ENCODE peak calls at places on chromosome 4, in five cellular contexts. Y, L, R, K and I are unnamed samples.

GRCh38 chr4:82652062-82652461 is 90.3 kb upstream of the TMEM150C start:
- DNase-seq in K (no peak), Y (no peak), R (no peak), L (no peak), I (no peak)

GRCh38 chr4:173170210-173170778 is 1.7 kb downstream of the GALNT7 start:
- DNase-seq in L (peak; percentile 40), K (no peak), R (no peak), Y (no peak), I (no peak)

GRCh38 chr4:41693629-41694028 is 54.9 kb downstream of the PHOX2B start:
- DNase-seq in K (no peak), R (no peak), L (peak; percentile 42), Y (peak; percentile 18), I (no peak)

GRCh38 chr4:55330241-55330640 is 15.8 kb upstream of the SRD5A3 start:
- DNase-seq in K (no peak), Y (no peak), R (no peak), L (no peak), I (no peak)

GRCh38 chr4:35963383-35963782 is 280.9 kb downstream of the ARAP2 start:
- DNase-seq in R (no peak), K (no peak), L (no peak), Y (no peak), I (no peak)

GRCh38 chr4:154822775-154823174 is 41.7 kb downstream of the RBM46 start:
- DNase-seq in L (peak; percentile 2), K (no peak), R (no peak), Y (no peak), I (no peak)

GRCh38 chr4:20395160-20395773 is 143.6 kb downstream of the SLIT2 start:
- DNase-seq in Y (peak; percentile 42), K (peak; percentile 8), L (peak; percentile 20), R (peak; percentile 82), I (peak; percentile 72)

GRCh38 chr4:76977731-76978350 is 28.3 kb downstream of the SEPTIN11 start:
- DNase-seq in K (no peak), L (peak; percentile 73), R (no peak), Y (no peak), I (no peak)

GRCh38 chr4:129239088-129239487 is 143.1 kb downstream of the C4orf33 start:
- DNase-seq in R (no peak), K (no peak), Y (no peak), L (peak; percentile 25), I (no peak)

GRCh38 chr4:14749910-14750309 is 252.4 kb upstream of the CPEB2 start:
- DNase-seq in R (no peak), K (no peak), Y (no peak), L (peak; percentile 8), I (peak; percentile 46)

GRCh38 chr4:10643600-10644425 is 40.8 kb downstream of the CLNK start:
- DNase-seq in Y (no peak), L (no peak), R (no peak), K (no peak), I (no peak)

GRCh38 chr4:123340381-123340701 is 56.3 kb upstream of the SPRY1 start:
- DNase-seq in Y (no peak), R (no peak), L (peak; percentile 85), K (no peak), I (no peak)

GRCh38 chr4:187128971-187129370 is 405.3 kb upstream of the FAT1 start:
- DNase-seq in R (no peak), L (peak; percentile 69), Y (no peak), K (peak; percentile 6), I (no peak)

DNA sequence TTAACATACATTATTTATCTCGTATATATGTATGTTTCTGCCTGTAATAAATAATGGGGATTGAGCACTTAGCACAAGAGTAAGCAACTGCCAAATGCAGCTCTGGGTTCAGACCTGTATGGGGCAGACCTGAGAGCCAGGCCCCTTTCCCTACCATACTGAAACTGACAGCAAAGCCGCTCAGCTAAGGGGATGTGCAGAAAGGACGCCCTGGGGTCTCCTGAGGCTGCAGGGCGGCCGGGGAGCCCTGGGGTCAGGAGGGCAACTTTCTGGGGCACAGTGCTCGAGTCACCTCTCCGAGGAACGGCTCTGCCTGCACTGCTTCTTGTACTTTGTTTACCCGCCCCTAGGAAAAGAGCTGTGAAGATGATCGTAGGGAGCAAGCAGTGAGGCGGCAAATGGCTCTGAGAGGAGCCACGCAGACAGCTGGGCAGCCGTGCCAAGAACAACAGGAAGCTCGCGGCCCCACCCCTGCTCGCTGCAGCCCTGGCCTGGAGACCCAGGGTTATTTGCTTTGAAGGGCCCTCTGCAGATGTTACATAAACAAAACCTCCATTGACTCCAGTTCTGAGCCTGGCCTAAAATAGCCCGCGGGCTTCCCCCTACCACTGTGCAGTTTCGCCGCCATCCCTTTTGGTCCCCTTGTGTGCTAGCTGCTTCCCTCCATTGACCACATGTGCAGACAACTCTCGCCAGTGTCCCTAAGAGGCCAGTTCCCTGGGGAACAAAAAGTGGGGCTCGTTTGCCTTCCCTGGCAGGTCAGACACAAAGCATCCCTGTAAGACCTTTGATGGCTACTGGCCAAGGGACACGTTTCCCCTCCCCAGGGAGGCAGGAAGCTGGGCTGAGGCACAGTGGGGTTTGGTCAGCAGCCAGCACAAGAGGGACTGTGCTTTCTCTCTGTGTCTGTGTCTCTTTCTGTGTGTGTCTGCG is 111.3 kb upstream of the LNX1 start:
- DNase-seq in R (peak; percentile 49), K (no peak), L (peak; percentile 87), Y (no peak), I (peak; percentile 49)
- H2BK5ac ChIP-seq in R (no peak overlapping the region), K (no peak overlapping the region), L (no peak overlapping the region), Y (no peak overlapping the region), I (no peak overlapping the region)

GRCh38 chr4:87057835-87058234 is 123.0 kb downstream of the AFF1 start:
- DNase-seq in K (no peak), R (no peak), Y (no peak), L (no peak), I (no peak)
- H2BK12ac ChIP-seq in K (no peak overlapping the region), R (no peak overlapping the region), Y (no peak overlapping the region), L (no peak overlapping the region), I (no peak overlapping the region)

GRCh38 chr4:158020734-158021346 is 152.0 kb downstream of the GASK1B start:
- DNase-seq in R (no peak), Y (no peak), K (peak; percentile 41), L (peak; percentile 88), I (no peak)
- H2BK5ac ChIP-seq in R (no peak overlapping the region), Y (no peak overlapping the region), K (no peak overlapping the region), L (peak overlapping the region; percentile 82), I (no peak overlapping the region)

GRCh38 chr4:94447754-94448411 is 3.9 kb upstream of the PDLIM5 start:
- DNase-seq in R (no peak), K (no peak), L (no peak), Y (no peak), I (no peak)
- H2BK12ac ChIP-seq in R (no peak overlapping the region), K (no peak overlapping the region), L (no peak overlapping the region), Y (no peak overlapping the region), I (no peak overlapping the region)

GRCh38 chr4:180261346-180261745 is 1981.9 kb upstream of the TENM3 start:
- DNase-seq in L (no peak), Y (no peak), K (no peak), R (no peak), I (no peak)
- H2BK5ac ChIP-seq in L (no peak overlapping the region), Y (no peak overlapping the region), K (no peak overlapping the region), R (no peak overlapping the region), I (no peak overlapping the region)

DNA sequence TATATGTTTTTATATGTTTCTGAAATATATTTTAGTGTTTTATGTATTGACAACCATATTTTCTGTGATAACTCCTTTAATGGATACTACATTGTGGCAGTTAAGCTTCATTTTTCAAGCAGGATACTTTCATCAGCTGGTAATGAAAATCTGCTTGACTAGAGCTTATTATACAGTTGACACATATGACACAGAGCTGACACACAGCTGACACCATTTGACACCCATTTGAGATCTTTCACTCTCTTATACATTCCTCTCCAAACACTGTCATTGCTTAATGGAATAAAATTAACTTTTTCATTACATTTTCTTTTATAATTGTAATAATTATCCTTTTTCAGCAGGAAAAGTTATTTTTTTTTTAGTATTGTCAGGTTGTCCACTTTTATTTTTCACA is 561.1 kb upstream of the NDST4 start:
- DNase-seq in R (no peak), K (no peak), L (no peak), Y (no peak), I (no peak)
- H2BK12ac ChIP-seq in R (no peak overlapping the region), K (no peak overlapping the region), L (no peak overlapping the region), Y (no peak overlapping the region), I (no peak overlapping the region)

GRCh38 chr4:184649971-184650855 is 675 bp downstream of the PRIMPOL start:
- DNase-seq in K (peak; percentile 34), R (no peak), L (peak; percentile 69), Y (peak; percentile 11), I (no peak)
- H2BK5ac ChIP-seq in K (peak overlapping the region; percentile 90), R (peak overlapping the region; percentile 91), L (peak overlapping the region; percentile 83), Y (no peak overlapping the region), I (no peak overlapping the region)

GRCh38 chr4:104417483-104417882 is 77.2 kb downstream of the CXXC4 start:
- DNase-seq in L (no peak), K (no peak), Y (no peak), R (no peak), I (no peak)
- H2BK12ac ChIP-seq in L (no peak overlapping the region), K (no peak overlapping the region), Y (no peak overlapping the region), R (no peak overlapping the region), I (no peak overlapping the region)